ENCODE peak calls at places on chromosomes 6 and 20, in ten cellular contexts. One of them, this sample, is unnamed.

GRCh38 chr6:157380779-157381561 is at the start of gene ZDHHC14:
- DNase-seq in AG04450: peak; percentile 32
- DNase-seq in left lung: peak; percentile 98
- DNase-seq in colonic mucosa: peak; percentile 93
- DNase-seq in RWPE1: peak; percentile 73
- DNase-seq in chondrocyte: peak; percentile 97
- DNase-seq in fibroblast of the aortic adventitia: peak; percentile 73
- DNase-seq in upper lobe of right lung: peak; percentile 96
- DNase-seq in epithelial cell of esophagus: peak; percentile 92
- DNase-seq in AG09319: peak; percentile 57
- DNase-seq in this sample: peak; percentile 54

GRCh38 chr6:107331409-107332386 is 127.7 kb downstream of the PDSS2 start:
- DNase-seq in left lung: no peak
- DNase-seq in epithelial cell of esophagus: no peak
- DNase-seq in fibroblast of the aortic adventitia: no peak
- DNase-seq in upper lobe of right lung: no peak
- DNase-seq in AG09319: no peak
- DNase-seq in chondrocyte: no peak
- DNase-seq in AG04450: no peak
- DNase-seq in RWPE1: no peak
- DNase-seq in colonic mucosa: no peak
- DNase-seq in this sample: no peak

GRCh38 chr20:43915209-43916072 is 789 bp downstream of the TOX2 start:
- DNase-seq in RWPE1: no peak
- DNase-seq in left lung: peak; percentile 83
- DNase-seq in AG09319: no peak
- DNase-seq in fibroblast of the aortic adventitia: peak; percentile 39
- DNase-seq in upper lobe of right lung: no peak
- DNase-seq in colonic mucosa: peak; percentile 52
- DNase-seq in chondrocyte: no peak
- DNase-seq in AG04450: no peak
- DNase-seq in epithelial cell of esophagus: peak; percentile 14
- DNase-seq in this sample: no peak

GRCh38 chr6:72552938-72553337 is 68.9 kb upstream of the KCNQ5 start:
- DNase-seq in RWPE1: peak; percentile 34
- DNase-seq in epithelial cell of esophagus: peak; percentile 83
- DNase-seq in AG04450: no peak
- DNase-seq in left lung: no peak
- DNase-seq in colonic mucosa: no peak
- DNase-seq in fibroblast of the aortic adventitia: peak; percentile 41
- DNase-seq in upper lobe of right lung: no peak
- DNase-seq in chondrocyte: no peak
- DNase-seq in AG09319: peak; percentile 56
- DNase-seq in this sample: no peak

GRCh38 chr6:72580281-72580940 is 41.5 kb upstream of the KCNQ5 start:
- DNase-seq in RWPE1: peak; percentile 75
- DNase-seq in fibroblast of the aortic adventitia: peak; percentile 89
- DNase-seq in left lung: no peak
- DNase-seq in colonic mucosa: no peak
- DNase-seq in upper lobe of right lung: no peak
- DNase-seq in AG04450: peak; percentile 49
- DNase-seq in AG09319: peak; percentile 72
- DNase-seq in chondrocyte: no peak
- DNase-seq in epithelial cell of esophagus: peak; percentile 81
- DNase-seq in this sample: no peak

GRCh38 chr6:146851837-146852236 is 253.1 kb downstream of the ADGB start:
- DNase-seq in upper lobe of right lung: no peak
- DNase-seq in AG09319: no peak
- DNase-seq in fibroblast of the aortic adventitia: peak; percentile 68
- DNase-seq in left lung: no peak
- DNase-seq in colonic mucosa: no peak
- DNase-seq in epithelial cell of esophagus: peak; percentile 84
- DNase-seq in AG04450: peak; percentile 48
- DNase-seq in RWPE1: no peak
- DNase-seq in chondrocyte: no peak
- DNase-seq in this sample: no peak

GRCh38 chr20:62502496-62503095 is 26.8 kb upstream of the GATA5 start:
- DNase-seq in upper lobe of right lung: no peak
- DNase-seq in AG04450: no peak
- DNase-seq in colonic mucosa: no peak
- DNase-seq in AG09319: no peak
- DNase-seq in epithelial cell of esophagus: no peak
- DNase-seq in left lung: no peak
- DNase-seq in chondrocyte: no peak
- DNase-seq in RWPE1: no peak
- DNase-seq in fibroblast of the aortic adventitia: no peak
- DNase-seq in this sample: no peak

GRCh38 chr20:20448891-20449290 is 81.0 kb downstream of the INSM1 start:
- DNase-seq in RWPE1: no peak
- DNase-seq in chondrocyte: no peak
- DNase-seq in left lung: no peak
- DNase-seq in upper lobe of right lung: no peak
- DNase-seq in fibroblast of the aortic adventitia: no peak
- DNase-seq in epithelial cell of esophagus: no peak
- DNase-seq in AG09319: no peak
- DNase-seq in AG04450: no peak
- DNase-seq in colonic mucosa: no peak
- DNase-seq in this sample: no peak

GRCh38 chr20:63579017-63579705 is 5.1 kb upstream of the HELZ2 start:
- DNase-seq in fibroblast of the aortic adventitia: no peak
- DNase-seq in upper lobe of right lung: no peak
- DNase-seq in left lung: no peak
- DNase-seq in AG04450: no peak
- DNase-seq in AG09319: no peak
- DNase-seq in RWPE1: no peak
- DNase-seq in epithelial cell of esophagus: no peak
- DNase-seq in colonic mucosa: no peak
- DNase-seq in chondrocyte: no peak
- DNase-seq in this sample: no peak

GRCh38 chr20:63580796-63581461 is 6.9 kb upstream of the HELZ2 start:
- DNase-seq in AG04450: no peak
- DNase-seq in RWPE1: peak; percentile 92
- DNase-seq in colonic mucosa: no peak
- DNase-seq in left lung: no peak
- DNase-seq in chondrocyte: no peak
- DNase-seq in epithelial cell of esophagus: peak; percentile 85
- DNase-seq in fibroblast of the aortic adventitia: peak; percentile 35
- DNase-seq in upper lobe of right lung: no peak
- DNase-seq in AG09319: no peak
- DNase-seq in this sample: no peak

GRCh38 chr20:63576311-63576710 is 2.3 kb upstream of the HELZ2 start:
- DNase-seq in upper lobe of right lung: no peak
- DNase-seq in fibroblast of the aortic adventitia: peak; percentile 36
- DNase-seq in RWPE1: no peak
- DNase-seq in AG04450: no peak
- DNase-seq in left lung: no peak
- DNase-seq in AG09319: no peak
- DNase-seq in colonic mucosa: no peak
- DNase-seq in chondrocyte: no peak
- DNase-seq in epithelial cell of esophagus: no peak
- DNase-seq in this sample: no peak

GRCh38 chr20:63577317-63577894 is 3.4 kb upstream of the HELZ2 start:
- DNase-seq in colonic mucosa: no peak
- DNase-seq in upper lobe of right lung: no peak
- DNase-seq in fibroblast of the aortic adventitia: no peak
- DNase-seq in left lung: no peak
- DNase-seq in AG09319: no peak
- DNase-seq in chondrocyte: no peak
- DNase-seq in epithelial cell of esophagus: no peak
- DNase-seq in RWPE1: no peak
- DNase-seq in AG04450: no peak
- DNase-seq in this sample: no peak

DNA sequence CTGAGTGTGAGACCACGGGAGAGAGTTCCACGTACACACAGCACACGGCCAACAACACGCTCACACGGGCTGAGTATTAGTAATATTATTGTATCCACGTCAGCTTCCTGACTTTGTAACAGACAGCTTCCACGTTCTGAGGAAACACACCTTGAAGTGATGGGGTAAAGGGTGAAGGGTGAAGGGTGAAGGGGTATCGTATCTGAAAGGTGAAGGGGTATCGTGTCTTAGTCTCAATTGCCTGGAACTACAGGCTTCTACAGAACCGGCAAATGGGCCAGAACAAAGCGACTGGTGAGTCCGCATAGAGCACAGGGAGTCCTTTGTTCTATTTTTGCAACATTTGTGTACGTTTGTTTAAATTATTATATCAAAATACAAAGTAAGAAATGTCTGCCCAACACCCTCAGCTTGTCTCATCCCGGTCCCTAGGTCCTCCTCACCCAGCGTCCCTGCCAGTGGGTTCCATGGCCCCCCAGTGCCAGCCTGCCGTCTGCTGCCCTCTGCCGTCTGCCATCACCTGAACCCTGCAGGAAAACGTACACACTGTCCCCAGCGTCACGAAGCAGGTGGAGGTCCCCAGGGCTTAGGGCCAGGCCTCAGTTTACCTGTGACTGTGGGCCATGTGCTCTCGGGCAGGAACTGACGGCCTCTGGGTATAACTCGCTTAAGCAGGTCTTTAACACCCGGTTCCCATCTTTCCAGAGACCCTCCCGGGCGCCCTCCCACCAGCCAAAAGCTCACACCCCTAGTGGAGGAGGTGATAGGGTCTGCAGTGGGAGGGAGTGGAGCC is 4.4 kb upstream of the HELZ2 start:
- DNase-seq in fibroblast of the aortic adventitia: no peak
- DNase-seq in chondrocyte: no peak
- DNase-seq in epithelial cell of esophagus: no peak
- DNase-seq in left lung: no peak
- DNase-seq in upper lobe of right lung: no peak
- DNase-seq in colonic mucosa: no peak
- DNase-seq in AG04450: no peak
- DNase-seq in RWPE1: no peak
- DNase-seq in AG09319: no peak
- DNase-seq in this sample: no peak
- TF ChIP-seq CTCF in fibroblast of the aortic adventitia: no peak
- TF ChIP-seq CTCF in chondrocyte: no peak
- TF ChIP-seq CTCF in epithelial cell of esophagus: no peak
- TF ChIP-seq CTCF in left lung: no peak
- TF ChIP-seq CTCF in upper lobe of right lung: peak; percentile 8
- TF ChIP-seq CTCF in colonic mucosa: no peak
- TF ChIP-seq CTCF in AG04450: no peak
- TF ChIP-seq CTCF in RWPE1: no peak
- TF ChIP-seq CTCF in AG09319: no peak
- TF ChIP-seq CTCF in this sample: no peak

GRCh38 chr6:159463440-159463839 is 229.6 kb downstream of the SOD2 start:
- DNase-seq in fibroblast of the aortic adventitia: peak; percentile 40
- DNase-seq in left lung: no peak
- DNase-seq in colonic mucosa: no peak
- DNase-seq in chondrocyte: no peak
- DNase-seq in AG09319: no peak
- DNase-seq in epithelial cell of esophagus: no peak
- DNase-seq in RWPE1: no peak
- DNase-seq in AG04450: no peak
- DNase-seq in upper lobe of right lung: no peak
- DNase-seq in this sample: no peak
- TF ChIP-seq CTCF in fibroblast of the aortic adventitia: peak; percentile 38
- TF ChIP-seq CTCF in left lung: no peak
- TF ChIP-seq CTCF in colonic mucosa: no peak
- TF ChIP-seq CTCF in chondrocyte: peak; percentile 77
- TF ChIP-seq CTCF in AG09319: peak; percentile 36
- TF ChIP-seq CTCF in epithelial cell of esophagus: no peak
- TF ChIP-seq CTCF in RWPE1: no peak
- TF ChIP-seq CTCF in AG04450: no peak
- TF ChIP-seq CTCF in upper lobe of right lung: peak; percentile 27
- TF ChIP-seq CTCF in this sample: no peak

GRCh38 chr6:30101939-30102700 is 10.8 kb downstream of the TRIM31 start:
- DNase-seq in fibroblast of the aortic adventitia: peak; percentile 77
- DNase-seq in RWPE1: peak; percentile 93
- DNase-seq in upper lobe of right lung: peak; percentile 96
- DNase-seq in chondrocyte: peak; percentile 95
- DNase-seq in AG04450: peak; percentile 43
- DNase-seq in AG09319: peak; percentile 41
- DNase-seq in colonic mucosa: peak; percentile 96
- DNase-seq in left lung: peak; percentile 99
- DNase-seq in epithelial cell of esophagus: peak; percentile 90
- DNase-seq in this sample: peak; percentile 71
- TF ChIP-seq CTCF in fibroblast of the aortic adventitia: no peak
- TF ChIP-seq CTCF in RWPE1: no peak
- TF ChIP-seq CTCF in upper lobe of right lung: no peak
- TF ChIP-seq CTCF in chondrocyte: peak; percentile 67
- TF ChIP-seq CTCF in AG04450: no peak
- TF ChIP-seq CTCF in AG09319: peak; percentile 8
- TF ChIP-seq CTCF in colonic mucosa: no peak
- TF ChIP-seq CTCF in left lung: peak; percentile 9
- TF ChIP-seq CTCF in epithelial cell of esophagus: peak; percentile 18
- TF ChIP-seq CTCF in this sample: no peak

GRCh38 chr6:168714547-168715260 is 273.7 kb downstream of the SMOC2 start:
- DNase-seq in fibroblast of the aortic adventitia: no peak
- DNase-seq in chondrocyte: no peak
- DNase-seq in RWPE1: no peak
- DNase-seq in AG04450: no peak
- DNase-seq in epithelial cell of esophagus: no peak
- DNase-seq in AG09319: no peak
- DNase-seq in left lung: no peak
- DNase-seq in colonic mucosa: no peak
- DNase-seq in upper lobe of right lung: no peak
- DNase-seq in this sample: no peak

GRCh38 chr6:168713013-168713412 is 272.0 kb downstream of the SMOC2 start:
- DNase-seq in colonic mucosa: no peak
- DNase-seq in chondrocyte: no peak
- DNase-seq in epithelial cell of esophagus: no peak
- DNase-seq in left lung: no peak
- DNase-seq in RWPE1: no peak
- DNase-seq in upper lobe of right lung: no peak
- DNase-seq in fibroblast of the aortic adventitia: no peak
- DNase-seq in AG09319: no peak
- DNase-seq in AG04450: no peak
- DNase-seq in this sample: no peak

GRCh38 chr6:168715643-168716481 is 274.9 kb downstream of the SMOC2 start:
- DNase-seq in AG04450: no peak
- DNase-seq in upper lobe of right lung: no peak
- DNase-seq in AG09319: no peak
- DNase-seq in chondrocyte: no peak
- DNase-seq in colonic mucosa: no peak
- DNase-seq in epithelial cell of esophagus: no peak
- DNase-seq in RWPE1: no peak
- DNase-seq in fibroblast of the aortic adventitia: no peak
- DNase-seq in left lung: no peak
- DNase-seq in this sample: no peak

GRCh38 chr6:168711666-168712300 is 270.8 kb downstream of the SMOC2 start:
- DNase-seq in AG04450: no peak
- DNase-seq in colonic mucosa: no peak
- DNase-seq in RWPE1: no peak
- DNase-seq in left lung: no peak
- DNase-seq in fibroblast of the aortic adventitia: no peak
- DNase-seq in epithelial cell of esophagus: no peak
- DNase-seq in AG09319: no peak
- DNase-seq in upper lobe of right lung: no peak
- DNase-seq in chondrocyte: no peak
- DNase-seq in this sample: no peak

DNA sequence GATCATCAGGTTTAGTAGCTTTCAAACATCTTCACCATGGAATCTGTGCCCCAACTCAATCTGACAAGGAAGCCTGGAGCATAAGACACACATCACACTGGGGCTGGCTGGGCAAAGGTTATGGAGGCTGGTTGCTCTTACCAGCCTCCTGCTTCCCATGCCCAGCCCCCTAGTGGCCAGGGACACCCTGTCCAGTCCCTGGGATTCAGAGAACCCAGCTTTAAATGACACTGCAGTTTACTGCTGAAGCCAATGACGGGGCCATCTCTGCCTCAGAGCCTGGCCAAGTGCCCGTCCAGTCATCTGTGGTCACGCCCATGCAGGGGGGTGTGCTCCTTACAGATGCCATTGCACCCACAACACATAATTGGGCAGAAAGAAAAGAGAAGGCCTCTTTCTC is 272.9 kb downstream of the SMOC2 start:
- DNase-seq in AG09319: no peak
- DNase-seq in left lung: no peak
- DNase-seq in chondrocyte: no peak
- DNase-seq in AG04450: no peak
- DNase-seq in colonic mucosa: peak; percentile 71
- DNase-seq in epithelial cell of esophagus: no peak
- DNase-seq in RWPE1: peak; percentile 33
- DNase-seq in fibroblast of the aortic adventitia: no peak
- DNase-seq in upper lobe of right lung: no peak
- DNase-seq in this sample: no peak
- TF ChIP-seq CTCF in AG09319: no peak
- TF ChIP-seq CTCF in left lung: no peak
- TF ChIP-seq CTCF in chondrocyte: peak; percentile 73
- TF ChIP-seq CTCF in AG04450: no peak
- TF ChIP-seq CTCF in colonic mucosa: peak; percentile 48
- TF ChIP-seq CTCF in epithelial cell of esophagus: no peak
- TF ChIP-seq CTCF in RWPE1: no peak
- TF ChIP-seq CTCF in fibroblast of the aortic adventitia: no peak
- TF ChIP-seq CTCF in upper lobe of right lung: no peak
- TF ChIP-seq CTCF in this sample: no peak